ENCODE peak calls at places on chromosomes 7 and 10, in eight cellular contexts. D, E, L, H, I, X, W and Z are unnamed samples. For H3K9me3, the result is how much of the 10 kb centered on the place peaks cover.

GRCh38 chr7:135913404-135913803 is 63.8 kb downstream of the MTPN start:
- DNase-seq in E (no peak), L (no peak), I (no peak), X (no peak), D (no peak), H (no peak), W (no peak), Z (no peak)

GRCh38 chr10:94328613-94329012 is 34.1 kb downstream of the NOC3L start:
- DNase-seq in L (no peak), X (no peak), I (no peak), H (no peak), E (no peak), D (no peak), W (no peak), Z (no peak)

GRCh38 chr10:5317547-5318107 is 47.1 kb upstream of the UCN3 start:
- DNase-seq in W (peak), X (no peak), I (peak), D (no peak), L (no peak), H (no peak), E (peak), Z (no peak)

GRCh38 chr7:50184266-50184665 is 91.2 kb upstream of the ZPBP start:
- DNase-seq in D (no peak), W (no peak), H (no peak), E (no peak), L (no peak), I (no peak), X (no peak), Z (no peak)

GRCh38 chr7:117808273-117808868 is 64.9 kb downstream of the CTTNBP2 start:
- DNase-seq in W (no peak), H (no peak), D (peak), I (no peak), L (no peak), X (no peak), E (peak), Z (peak)

GRCh38 chr7:8481752-8482446 is 48.5 kb downstream of the NXPH1 start:
- DNase-seq in D (no peak), X (no peak), W (no peak), H (no peak), L (no peak), E (peak), I (no peak), Z (no peak)

GRCh38 chr7:132609222-132609621 is 33.0 kb upstream of the PLXNA4 start:
- DNase-seq in E (no peak), L (no peak), I (no peak), W (no peak), D (no peak), X (no peak), H (no peak), Z (no peak)

GRCh38 chr7:126685596-126685995 is 567.1 kb downstream of the GRM8 start:
- DNase-seq in L (no peak), E (no peak), I (no peak), D (no peak), H (no peak), X (no peak), W (no peak), Z (no peak)

GRCh38 chr10:42149027-42149700 is 489.2 kb downstream of the ZNF33B start:
- DNase-seq in E (peak), H (peak), L (no peak), I (no peak), D (no peak), W (no peak), X (no peak), Z (no peak)

GRCh38 chr10:122112625-122113160 is 123.7 kb downstream of the TACC2 start:
- DNase-seq in L (peak), H (peak), I (no peak), X (peak), E (peak), W (peak), D (peak), Z (peak)

GRCh38 chr7:139186146-139186545 is 44.9 kb upstream of the UBN2 start:
- DNase-seq in D (no peak), W (no peak), L (no peak), H (no peak), I (no peak), E (no peak), X (no peak), Z (no peak)

GRCh38 chr10:7277874-7278273 is 133.0 kb downstream of the SFMBT2 start:
- DNase-seq in I (no peak), X (no peak), D (no peak), L (no peak), E (no peak), H (no peak), W (no peak), Z (no peak)

GRCh38 chr7:101624246-101625000 is 4.7 kb downstream of the MYL10 start:
- DNase-seq in E (no peak), D (no peak), H (peak), W (no peak), L (no peak), X (no peak), I (no peak), Z (no peak)

GRCh38 chr7:137411446-137411845 is 67.9 kb upstream of the PTN start:
- DNase-seq in H (no peak), I (no peak), X (no peak), W (no peak), L (no peak), E (no peak), D (no peak), Z (no peak)

GRCh38 chr10:113492181-113492580 is 60.7 kb upstream of the HABP2 start:
- DNase-seq in W (no peak), H (no peak), X (no peak), E (no peak), L (no peak), D (no peak), I (no peak), Z (no peak)

GRCh38 chr7:106392144-106392543 is 107.4 kb upstream of the NAMPT start:
- DNase-seq in E (no peak), X (no peak), L (no peak), W (no peak), I (no peak), H (no peak), D (no peak), Z (no peak)

GRCh38 chr7:94420321-94420720 is 25.6 kb downstream of the COL1A2 start:
- DNase-seq in H (no peak), W (no peak), I (no peak), D (no peak), L (no peak), X (no peak), E (no peak), Z (no peak)

GRCh38 chr7:157579425-157579824 is 242.6 kb downstream of the DNAJB6 start:
- DNase-seq in X (no peak), L (peak), D (no peak), H (no peak), E (no peak), I (no peak), W (no peak), Z (no peak)

GRCh38 chr7:99652671-99653070 is 27.1 kb downstream of the CYP3A5 start:
- DNase-seq in W (no peak), I (no peak), D (no peak), H (no peak), E (no peak), X (no peak), L (no peak), Z (no peak)

DNA sequence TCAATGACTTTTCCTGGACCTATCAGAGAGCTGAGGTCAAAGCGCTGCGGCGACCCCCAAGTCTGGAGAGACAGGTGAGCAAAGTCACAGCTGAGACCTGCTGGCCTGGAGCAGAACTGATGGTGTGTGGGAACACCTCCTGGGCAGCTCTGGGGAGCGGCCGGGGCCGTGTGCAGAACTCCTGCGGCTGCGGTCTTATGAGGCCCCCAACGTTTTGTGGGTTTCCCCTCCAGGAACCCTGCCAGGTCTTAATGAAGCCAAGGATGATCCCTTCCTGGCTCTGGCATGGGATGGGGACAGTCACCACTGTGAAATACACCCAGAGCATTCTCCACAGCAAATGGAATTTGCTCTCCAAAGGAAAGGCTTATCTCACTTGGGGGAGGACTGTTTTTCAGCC is 26.1 kb downstream of the DPYSL4 start:
- DNase-seq in W (no peak), D (no peak), X (no peak), L (no peak), E (no peak), H (no peak), I (no peak), Z (no peak)
- H3K9me3 ChIP-seq in W (under half), D (under half), X (under half), L (under half), E (under half), H (under half), I (under half), Z (under half)

GRCh38 chr10:71597821-71598498 is 121.6 kb downstream of the C10orf105 start:
- DNase-seq in E (peak), I (peak), H (no peak), W (no peak), D (peak), X (peak), L (peak), Z (peak)
- H3K27ac ChIP-seq in E (peak), I (no peak), H (no peak), W (no peak), D (peak), X (no peak), L (peak), Z (peak)

DNA sequence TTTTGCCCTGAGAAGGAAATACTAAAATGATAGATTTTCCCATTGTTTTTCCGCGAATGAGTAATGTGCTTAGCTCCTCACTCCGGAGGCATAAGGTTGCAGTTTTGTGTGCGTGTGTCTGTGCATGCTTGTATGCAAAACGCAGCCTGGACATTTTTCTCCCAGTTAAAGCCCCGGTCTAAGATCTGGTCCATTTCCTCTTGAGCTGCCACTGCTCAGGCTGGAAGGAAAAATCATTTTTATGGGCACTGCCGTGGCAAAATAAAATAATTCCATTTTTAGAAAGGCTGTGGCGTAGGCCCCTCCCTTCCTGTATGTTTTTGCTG is 260.6 kb downstream of the WDR37 start:
- DNase-seq in I (no peak), W (no peak), L (no peak), H (no peak), D (no peak), X (no peak), E (no peak), Z (no peak)
- H3K9me3 ChIP-seq in I (under half), W (under half), L (under half), H (under half), D (under half), X (under half), E (under half), Z (under half)

GRCh38 chr7:80392229-80393169 is 119.4 kb downstream of the GNAT3 start:
- DNase-seq in H (peak), E (no peak), W (peak), D (no peak), X (no peak), I (no peak), L (no peak), Z (no peak)

GRCh38 chr7:80385512-80385911 is 126.4 kb downstream of the GNAT3 start:
- DNase-seq in X (no peak), W (peak), L (no peak), H (no peak), D (no peak), I (no peak), E (no peak), Z (no peak)

GRCh38 chr7:80386686-80387085 is 125.2 kb downstream of the GNAT3 start:
- DNase-seq in X (no peak), D (no peak), H (no peak), L (no peak), W (peak), I (no peak), E (no peak), Z (no peak)

DNA sequence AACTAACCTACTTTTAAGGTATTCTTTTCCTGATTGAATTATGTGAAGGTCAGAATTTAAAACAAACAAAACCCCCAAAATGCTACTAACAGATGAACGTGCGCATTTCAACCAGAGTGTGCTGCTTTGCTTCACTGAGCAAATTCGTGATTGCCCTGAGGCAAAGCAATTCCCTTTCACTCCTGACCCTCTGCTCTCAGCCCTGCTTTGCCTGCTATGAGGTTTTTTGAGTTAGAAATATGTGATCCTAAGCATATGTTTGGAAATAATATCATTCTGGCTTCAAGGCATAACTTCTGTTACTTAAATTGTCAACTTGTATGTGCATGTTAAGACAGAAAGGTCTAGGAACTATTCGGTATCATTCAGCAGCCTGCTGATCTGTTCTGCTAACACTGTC is 124.2 kb downstream of the GNAT3 start:
- DNase-seq in D (no peak), L (no peak), I (no peak), W (peak), H (peak), X (no peak), E (no peak), Z (no peak)
- H3K27ac ChIP-seq in D (no peak), L (no peak), I (no peak), W (no peak), H (peak), X (no peak), E (no peak), Z (no peak)